ENCODE peak calls at places on chromosomes 5 and 9, in four cellular contexts. One of them, this sample, is unnamed.

GRCh38 chr9:86407022-86407421 is 52.8 kb upstream of the TUT7 start:
- DNase-seq in heart right ventricle: no peak
- DNase-seq in brain microvascular endothelial cell: peak
- DNase-seq in tibial nerve: no peak
- DNase-seq in this sample: peak

GRCh38 chr9:94068257-94068656 is 16.0 kb upstream of the PTPDC1 start:
- DNase-seq in heart right ventricle: no peak
- DNase-seq in brain microvascular endothelial cell: no peak
- DNase-seq in tibial nerve: no peak
- DNase-seq in this sample: no peak

GRCh38 chr9:110828148-110828730 is 159.6 kb downstream of the MUSK start:
- DNase-seq in heart right ventricle: peak
- DNase-seq in brain microvascular endothelial cell: peak
- DNase-seq in tibial nerve: peak
- DNase-seq in this sample: peak

GRCh38 chr5:69134126-69134525 is 32.8 kb upstream of the CCNB1 start:
- DNase-seq in heart right ventricle: no peak
- DNase-seq in brain microvascular endothelial cell: no peak
- DNase-seq in tibial nerve: no peak
- DNase-seq in this sample: no peak

GRCh38 chr9:89433826-89434225 is 64.1 kb downstream of the SEMA4D start:
- DNase-seq in heart right ventricle: no peak
- DNase-seq in brain microvascular endothelial cell: peak
- DNase-seq in tibial nerve: no peak
- DNase-seq in this sample: no peak

GRCh38 chr5:178350361-178351220 is 118.0 kb upstream of the PHYKPL start:
- DNase-seq in heart right ventricle: no peak
- DNase-seq in brain microvascular endothelial cell: no peak
- DNase-seq in tibial nerve: no peak
- DNase-seq in this sample: no peak

GRCh38 chr5:62496876-62497275 is 81.7 kb upstream of the LRRC70 start:
- DNase-seq in heart right ventricle: no peak
- DNase-seq in brain microvascular endothelial cell: no peak
- DNase-seq in tibial nerve: no peak
- DNase-seq in this sample: no peak

GRCh38 chr9:124684140-124684539 is 87.0 kb downstream of the NR6A1 start:
- DNase-seq in heart right ventricle: peak
- DNase-seq in brain microvascular endothelial cell: no peak
- DNase-seq in tibial nerve: no peak
- DNase-seq in this sample: no peak

GRCh38 chr5:179313849-179314521 is 31.3 kb downstream of the ADAMTS2 start:
- DNase-seq in heart right ventricle: peak
- DNase-seq in brain microvascular endothelial cell: no peak
- DNase-seq in tibial nerve: peak
- DNase-seq in this sample: no peak

GRCh38 chr9:88696501-88696900 is 161.5 kb downstream of the NXNL2 start:
- DNase-seq in heart right ventricle: no peak
- DNase-seq in brain microvascular endothelial cell: no peak
- DNase-seq in tibial nerve: no peak
- DNase-seq in this sample: no peak

GRCh38 chr5:138305797-138306196 is 25.8 kb downstream of the CDC25C start:
- DNase-seq in heart right ventricle: peak
- DNase-seq in brain microvascular endothelial cell: no peak
- DNase-seq in tibial nerve: no peak
- DNase-seq in this sample: no peak

GRCh38 chr5:82396396-82396795 is 118.2 kb upstream of the RPS23 start:
- DNase-seq in heart right ventricle: no peak
- DNase-seq in brain microvascular endothelial cell: peak
- DNase-seq in tibial nerve: no peak
- DNase-seq in this sample: no peak

GRCh38 chr5:1960595-1961303 is 78.0 kb upstream of the IRX4 start:
- DNase-seq in heart right ventricle: no peak
- DNase-seq in brain microvascular endothelial cell: no peak
- DNase-seq in tibial nerve: no peak
- DNase-seq in this sample: no peak

GRCh38 chr9:121652037-121652837 is 803 bp downstream of the DAB2IP start:
- DNase-seq in heart right ventricle: peak
- DNase-seq in brain microvascular endothelial cell: no peak
- DNase-seq in tibial nerve: no peak
- DNase-seq in this sample: no peak

GRCh38 chr9:121654497-121655140 is 3.2 kb downstream of the DAB2IP start:
- DNase-seq in heart right ventricle: no peak
- DNase-seq in brain microvascular endothelial cell: no peak
- DNase-seq in tibial nerve: no peak
- DNase-seq in this sample: no peak

GRCh38 chr9:121651014-121651294 is 480 bp upstream of the DAB2IP start:
- DNase-seq in heart right ventricle: no peak
- DNase-seq in brain microvascular endothelial cell: no peak
- DNase-seq in tibial nerve: no peak
- DNase-seq in this sample: no peak

GRCh38 chr9:121651295-121652036 is at the start of gene DAB2IP:
- DNase-seq in heart right ventricle: peak
- DNase-seq in brain microvascular endothelial cell: no peak
- DNase-seq in tibial nerve: no peak
- DNase-seq in this sample: peak

GRCh38 chr9:121652838-121653231 is 1.4 kb downstream of the DAB2IP start:
- DNase-seq in heart right ventricle: no peak
- DNase-seq in brain microvascular endothelial cell: no peak
- DNase-seq in tibial nerve: no peak
- DNase-seq in this sample: no peak
- H3K4me3 ChIP-seq in heart right ventricle: peak
- H3K4me3 ChIP-seq in brain microvascular endothelial cell: no peak
- H3K4me3 ChIP-seq in tibial nerve: no peak
- H3K4me3 ChIP-seq in this sample: peak

GRCh38 chr9:78021692-78022091 is 9.9 kb downstream of the GNAQ start:
- DNase-seq in heart right ventricle: no peak
- DNase-seq in brain microvascular endothelial cell: no peak
- DNase-seq in tibial nerve: no peak
- DNase-seq in this sample: no peak
- TF ChIP-seq CTCF in heart right ventricle: peak
- TF ChIP-seq CTCF in brain microvascular endothelial cell: peak
- TF ChIP-seq CTCF in tibial nerve: peak
- TF ChIP-seq CTCF in this sample: no peak

GRCh38 chr5:10401499-10401898 is 40.2 kb upstream of the ROPN1L start:
- DNase-seq in heart right ventricle: no peak
- DNase-seq in brain microvascular endothelial cell: no peak
- DNase-seq in tibial nerve: no peak
- DNase-seq in this sample: no peak
- H3K4me3 ChIP-seq in heart right ventricle: no peak
- H3K4me3 ChIP-seq in brain microvascular endothelial cell: no peak
- H3K4me3 ChIP-seq in tibial nerve: no peak
- H3K4me3 ChIP-seq in this sample: no peak

DNA sequence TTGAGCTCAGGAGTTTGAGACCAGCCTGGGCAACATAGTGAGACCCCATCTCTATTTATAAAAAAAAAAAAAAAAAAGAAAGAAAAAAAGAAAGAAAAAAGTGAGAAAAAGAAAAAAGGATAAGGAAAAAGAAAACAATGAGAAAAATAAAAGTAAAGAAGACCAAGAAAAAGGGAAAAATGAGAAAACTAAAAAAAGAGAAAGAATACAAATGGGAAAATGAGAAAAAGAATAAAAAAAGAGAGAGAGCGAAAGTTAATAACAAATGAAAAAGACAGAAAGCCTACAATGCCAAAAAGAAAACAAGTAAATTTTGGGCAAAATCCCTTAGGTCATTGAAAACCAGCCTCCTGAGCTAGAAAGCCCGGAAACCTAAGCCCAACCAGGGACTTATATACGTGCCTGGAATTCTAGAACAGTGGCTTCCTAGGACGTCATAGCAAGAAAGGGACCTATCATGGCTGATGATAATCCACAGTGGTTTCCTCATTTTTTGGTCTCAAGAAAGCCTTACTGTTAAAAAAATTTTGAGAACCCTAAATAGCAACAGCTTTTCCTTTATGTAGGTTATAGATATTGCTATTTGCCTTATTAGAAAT is 131.7 kb upstream of the CLINT1 start:
- DNase-seq in heart right ventricle: no peak
- DNase-seq in brain microvascular endothelial cell: no peak
- DNase-seq in tibial nerve: no peak
- DNase-seq in this sample: no peak
- TF ChIP-seq CTCF in heart right ventricle: no peak
- TF ChIP-seq CTCF in brain microvascular endothelial cell: no peak
- TF ChIP-seq CTCF in tibial nerve: no peak
- TF ChIP-seq CTCF in this sample: no peak

GRCh38 chr5:56612353-56612752 is 203.0 kb upstream of the MAP3K1 start:
- DNase-seq in heart right ventricle: no peak
- DNase-seq in brain microvascular endothelial cell: no peak
- DNase-seq in tibial nerve: no peak
- DNase-seq in this sample: no peak
- H3K4me3 ChIP-seq in heart right ventricle: no peak
- H3K4me3 ChIP-seq in brain microvascular endothelial cell: no peak
- H3K4me3 ChIP-seq in tibial nerve: no peak
- H3K4me3 ChIP-seq in this sample: no peak

DNA sequence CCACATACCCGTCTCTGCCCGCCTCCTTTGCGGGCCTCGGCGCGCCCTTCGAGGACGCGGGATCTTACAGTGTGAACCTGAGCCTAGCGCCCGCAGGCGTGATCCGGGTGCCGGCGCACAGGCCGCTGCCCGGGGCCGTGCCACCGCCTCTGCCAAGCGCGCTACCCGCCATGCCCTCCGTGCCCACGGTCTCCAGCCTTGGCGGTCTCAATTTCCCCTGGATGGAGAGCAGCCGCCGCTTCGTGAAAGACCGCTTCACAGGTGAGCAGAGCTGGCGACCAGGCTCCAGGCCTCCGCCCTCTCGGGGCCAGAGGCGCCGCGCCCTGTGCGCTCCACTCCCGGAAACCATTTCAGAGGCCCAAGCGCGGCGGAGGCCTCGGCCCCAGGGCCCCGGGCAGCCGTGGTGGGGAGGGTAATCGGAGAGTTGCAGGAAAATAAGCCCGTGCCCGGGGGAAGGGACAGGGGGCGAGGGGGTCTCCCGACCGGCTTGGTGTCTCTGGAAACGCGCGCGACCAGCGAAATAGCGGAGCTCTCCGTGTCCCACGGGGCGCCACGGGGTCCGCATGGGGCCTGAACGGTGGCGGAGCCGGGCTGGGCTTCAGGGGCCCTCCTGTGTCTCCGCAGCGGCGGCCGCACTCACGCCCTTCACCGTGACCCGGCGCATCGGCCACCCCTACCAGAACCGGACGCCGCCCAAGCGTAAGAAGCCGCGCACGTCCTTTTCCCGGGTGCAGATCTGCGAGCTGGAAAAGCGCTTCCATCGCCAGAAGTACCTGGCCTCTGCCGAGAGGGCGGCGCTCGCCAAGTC is 682 bp downstream of the TLX3 start:
- DNase-seq in heart right ventricle: no peak
- DNase-seq in brain microvascular endothelial cell: no peak
- DNase-seq in tibial nerve: no peak
- DNase-seq in this sample: no peak
- TF ChIP-seq CTCF in heart right ventricle: no peak
- TF ChIP-seq CTCF in brain microvascular endothelial cell: peak
- TF ChIP-seq CTCF in tibial nerve: no peak
- TF ChIP-seq CTCF in this sample: peak

DNA sequence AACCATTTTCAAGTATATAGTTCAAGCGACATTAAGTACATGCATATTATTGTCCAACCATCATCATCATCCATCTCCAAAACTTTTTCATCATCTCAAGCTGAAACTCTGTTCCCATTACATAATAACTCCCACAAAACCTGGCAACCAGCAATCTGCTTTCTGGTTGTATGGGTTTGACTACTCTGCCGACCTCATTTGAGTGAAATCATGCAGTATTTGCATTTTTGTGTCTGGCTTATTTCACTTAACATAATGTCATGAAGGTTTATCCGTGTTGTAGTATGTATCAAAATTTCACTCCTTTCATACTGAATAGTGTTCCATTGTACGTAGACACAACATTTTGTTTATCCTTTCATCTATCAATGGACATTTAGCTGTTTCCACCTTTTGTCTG is 74.8 kb downstream of the SGCD start:
- DNase-seq in heart right ventricle: no peak
- DNase-seq in brain microvascular endothelial cell: no peak
- DNase-seq in tibial nerve: no peak
- DNase-seq in this sample: no peak
- H3K4me3 ChIP-seq in heart right ventricle: no peak
- H3K4me3 ChIP-seq in brain microvascular endothelial cell: no peak
- H3K4me3 ChIP-seq in tibial nerve: no peak
- H3K4me3 ChIP-seq in this sample: no peak

GRCh38 chr9:34328983-34329832 is at the start of the genes KIF24 and NUDT2:
- DNase-seq in heart right ventricle: peak
- DNase-seq in brain microvascular endothelial cell: peak
- DNase-seq in tibial nerve: peak
- DNase-seq in this sample: peak
- TF ChIP-seq CTCF in heart right ventricle: no peak
- TF ChIP-seq CTCF in brain microvascular endothelial cell: no peak
- TF ChIP-seq CTCF in tibial nerve: no peak
- TF ChIP-seq CTCF in this sample: no peak

GRCh38 chr5:81169924-81170323 is 63.2 kb upstream of the CKMT2 start:
- DNase-seq in heart right ventricle: no peak
- DNase-seq in brain microvascular endothelial cell: no peak
- DNase-seq in tibial nerve: no peak
- DNase-seq in this sample: no peak
- H3K4me3 ChIP-seq in heart right ventricle: no peak
- H3K4me3 ChIP-seq in brain microvascular endothelial cell: no peak
- H3K4me3 ChIP-seq in tibial nerve: no peak
- H3K4me3 ChIP-seq in this sample: no peak

DNA sequence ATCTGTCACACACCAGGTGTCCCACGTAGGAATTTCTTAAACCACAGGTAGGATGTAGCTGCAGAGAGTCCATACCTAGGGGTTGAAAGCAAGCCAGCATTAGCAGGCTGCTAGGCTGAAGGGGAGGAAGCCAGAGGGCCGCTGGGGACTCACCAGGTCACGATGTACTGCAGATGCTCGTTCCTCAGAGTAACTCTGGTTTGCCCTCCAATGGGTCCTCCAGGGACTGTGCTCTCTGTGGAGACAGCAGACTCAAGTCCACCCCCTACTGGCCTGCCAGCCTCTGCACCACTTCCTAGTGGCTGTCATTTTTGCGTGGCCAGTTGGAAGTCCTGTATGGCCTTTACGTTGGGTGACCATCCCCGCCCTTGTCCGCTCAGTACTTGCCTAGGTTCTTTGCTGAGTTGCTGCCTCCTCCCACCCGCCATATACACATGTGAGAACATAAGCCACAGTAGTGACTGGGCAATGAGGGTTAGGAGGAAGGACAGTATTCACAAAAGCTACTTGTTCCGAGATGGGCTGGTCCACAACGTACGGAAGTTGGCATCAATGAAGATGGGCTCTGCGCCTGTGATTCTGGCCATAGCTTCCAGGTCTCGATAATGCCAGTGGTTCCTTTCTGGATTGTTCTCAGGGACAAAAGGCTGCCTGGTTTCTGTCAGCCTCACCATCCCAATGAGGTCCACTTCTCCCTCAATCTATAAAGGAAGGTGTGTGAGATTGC is 4.1 kb downstream of the RPL7A start:
- DNase-seq in heart right ventricle: no peak
- DNase-seq in brain microvascular endothelial cell: peak
- DNase-seq in tibial nerve: no peak
- DNase-seq in this sample: no peak
- TF ChIP-seq CTCF in heart right ventricle: no peak
- TF ChIP-seq CTCF in brain microvascular endothelial cell: peak
- TF ChIP-seq CTCF in tibial nerve: peak
- TF ChIP-seq CTCF in this sample: peak